ENCODE peak calls at places on chromosomes 6 and 20, in five cellular contexts. J is naive thymus-derived CD8-positive, alpha-beta T cell; F is astrocyte of the spinal cord; W is SW 1271; I is LoVo. S is an unnamed sample.

GRCh38 chr6:146990284-146990683 is 213.9 kb upstream of the STXBP5 start:
- DNase-seq in I (no peak), W (no peak), J (no peak), F (peak), S (no peak)

GRCh38 chr6:71482742-71483141 is 194.1 kb downstream of the OGFRL1 start:
- DNase-seq in I (no peak), W (peak), J (no peak), F (peak), S (no peak)

GRCh38 chr6:78629154-78629721 is 238.1 kb upstream of the IRAK1BP1 start:
- DNase-seq in J (no peak), W (no peak), F (no peak), I (no peak), S (no peak)

GRCh38 chr20:49187330-49188100 is 619 bp downstream of the STAU1 start:
- DNase-seq in W (no peak), I (no peak), J (no peak), F (no peak), S (no peak)

GRCh38 chr6:64736421-64736950 is 970.5 kb downstream of the EYS start:
- DNase-seq in F (no peak), J (no peak), I (no peak), W (no peak), S (no peak)

GRCh38 chr20:63893999-63894357 is 948 bp upstream of the DNAJC5 start:
- DNase-seq in W (no peak), F (no peak), I (no peak), J (no peak), S (no peak)

GRCh38 chr20:2000286-2000685 is 6.4 kb upstream of the PDYN start:
- DNase-seq in I (no peak), J (no peak), F (no peak), W (no peak), S (no peak)

GRCh38 chr6:4943716-4944115 is 60.1 kb downstream of the RPP40 start:
- DNase-seq in I (no peak), J (no peak), F (no peak), W (no peak), S (no peak)

GRCh38 chr6:150006961-150007464 is 18.3 kb downstream of the RAET1L start:
- DNase-seq in W (peak), F (no peak), J (no peak), I (peak), S (peak)

GRCh38 chr6:69771158-69771906 is 25.5 kb downstream of the LMBRD1 start:
- DNase-seq in W (no peak), F (no peak), J (no peak), I (no peak), S (no peak)

GRCh38 chr6:109284675-109285074 is 97.6 kb downstream of the CD164 start:
- DNase-seq in W (no peak), I (no peak), F (no peak), J (no peak), S (no peak)

GRCh38 chr6:2558098-2558770 is 192.5 kb downstream of the MYLK4 start:
- DNase-seq in W (no peak), J (no peak), F (no peak), I (no peak), S (no peak)

GRCh38 chr20:3677733-3678132 is 4.1 kb downstream of the ADAM33 start:
- DNase-seq in J (no peak), W (no peak), F (peak), I (no peak), S (no peak)

GRCh38 chr6:148170286-148170685 is 172.4 kb upstream of the SASH1 start:
- DNase-seq in J (no peak), I (no peak), W (no peak), F (no peak), S (no peak)

GRCh38 chr6:28597217-28597835 is 71.6 kb downstream of the GPX5 start:
- DNase-seq in W (peak), J (no peak), F (peak), I (peak), S (no peak)

GRCh38 chr6:148602136-148602535 is 144.7 kb upstream of the UST start:
- DNase-seq in F (no peak), I (no peak), W (no peak), J (no peak), S (no peak)

GRCh38 chr6:130893766-130894165 is 66.6 kb downstream of the SMLR1 start:
- DNase-seq in F (no peak), W (no peak), I (no peak), J (no peak), S (no peak)

GRCh38 chr20:33819456-33819855 is 8.3 kb downstream of the CHMP4B start:
- DNase-seq in W (no peak), J (no peak), I (no peak), F (no peak), S (no peak)

GRCh38 chr6:111646942-111647341 is 41.3 kb upstream of the TRAF3IP2 start:
- DNase-seq in F (peak), I (no peak), J (no peak), W (no peak), S (no peak)

GRCh38 chr6:161835426-161836029 is 561.7 kb upstream of the AGPAT4 start:
- DNase-seq in F (peak), I (no peak), J (no peak), W (no peak), S (no peak)

GRCh38 chr6:42729731-42730130 is 7.3 kb upstream of the PRPH2 start:
- DNase-seq in J (no peak), F (no peak), W (no peak), I (no peak), S (no peak)

GRCh38 chr6:85594197-85594930 is 706 bp upstream of the SNX14 start:
- DNase-seq in J (peak), I (no peak), W (peak), F (no peak), S (no peak)